ENCODE peak calls at places on chromosomes 11 and 22, in seven cellular contexts. One of them, this sample, is unnamed.

GRCh38 chr11:73469401-73469800 is 93.2 kb downstream of the RELT start:
- DNase-seq in SK-N-SH: peak
- DNase-seq in H1: no peak
- DNase-seq in GM12878: no peak
- DNase-seq in K562: no peak
- DNase-seq in HepG2: no peak
- DNase-seq in HCT116: no peak
- DNase-seq in this sample: peak

GRCh38 chr11:124977006-124977405 is 23.0 kb downstream of the CCDC15 start:
- DNase-seq in H1: no peak
- DNase-seq in GM12878: no peak
- DNase-seq in SK-N-SH: no peak
- DNase-seq in HepG2: no peak
- DNase-seq in K562: no peak
- DNase-seq in HCT116: no peak
- DNase-seq in this sample: no peak

GRCh38 chr11:46381836-46382643 is 571 bp downstream of the MDK start:
- DNase-seq in SK-N-SH: peak
- DNase-seq in HepG2: no peak
- DNase-seq in K562: peak
- DNase-seq in GM12878: no peak
- DNase-seq in HCT116: no peak
- DNase-seq in H1: peak
- DNase-seq in this sample: no peak

GRCh38 chr22:28116261-28116673 is 197.2 kb upstream of the PITPNB start:
- DNase-seq in K562: no peak
- DNase-seq in H1: no peak
- DNase-seq in HepG2: no peak
- DNase-seq in HCT116: no peak
- DNase-seq in GM12878: no peak
- DNase-seq in SK-N-SH: no peak
- DNase-seq in this sample: no peak

GRCh38 chr22:39980635-39981034 is 14.1 kb upstream of the FAM83F start:
- DNase-seq in K562: no peak
- DNase-seq in SK-N-SH: no peak
- DNase-seq in H1: no peak
- DNase-seq in HCT116: no peak
- DNase-seq in HepG2: no peak
- DNase-seq in GM12878: no peak
- DNase-seq in this sample: no peak

GRCh38 chr11:116887909-116888556 is 50.6 kb upstream of the APOA1 start:
- DNase-seq in HCT116: no peak
- DNase-seq in HepG2: no peak
- DNase-seq in K562: no peak
- DNase-seq in GM12878: no peak
- DNase-seq in H1: no peak
- DNase-seq in SK-N-SH: no peak
- DNase-seq in this sample: no peak

GRCh38 chr11:7307836-7308235 is 56.1 kb downstream of the SYT9 start:
- DNase-seq in H1: no peak
- DNase-seq in HCT116: no peak
- DNase-seq in K562: no peak
- DNase-seq in SK-N-SH: no peak
- DNase-seq in HepG2: no peak
- DNase-seq in GM12878: peak
- DNase-seq in this sample: no peak

GRCh38 chr11:2498750-2499149 is 53.9 kb downstream of the KCNQ1 start:
- DNase-seq in GM12878: no peak
- DNase-seq in HepG2: no peak
- DNase-seq in SK-N-SH: no peak
- DNase-seq in K562: no peak
- DNase-seq in H1: no peak
- DNase-seq in HCT116: no peak
- DNase-seq in this sample: no peak

GRCh38 chr11:63532150-63532549 is 4.5 kb upstream of the PLAAT4 start:
- DNase-seq in HCT116: no peak
- DNase-seq in H1: no peak
- DNase-seq in SK-N-SH: no peak
- DNase-seq in GM12878: no peak
- DNase-seq in HepG2: no peak
- DNase-seq in K562: no peak
- DNase-seq in this sample: no peak

GRCh38 chr11:84894666-84895065 is 732.5 kb downstream of the DLG2 start:
- DNase-seq in HCT116: no peak
- DNase-seq in H1: no peak
- DNase-seq in HepG2: no peak
- DNase-seq in K562: no peak
- DNase-seq in GM12878: no peak
- DNase-seq in SK-N-SH: no peak
- DNase-seq in this sample: no peak

DNA sequence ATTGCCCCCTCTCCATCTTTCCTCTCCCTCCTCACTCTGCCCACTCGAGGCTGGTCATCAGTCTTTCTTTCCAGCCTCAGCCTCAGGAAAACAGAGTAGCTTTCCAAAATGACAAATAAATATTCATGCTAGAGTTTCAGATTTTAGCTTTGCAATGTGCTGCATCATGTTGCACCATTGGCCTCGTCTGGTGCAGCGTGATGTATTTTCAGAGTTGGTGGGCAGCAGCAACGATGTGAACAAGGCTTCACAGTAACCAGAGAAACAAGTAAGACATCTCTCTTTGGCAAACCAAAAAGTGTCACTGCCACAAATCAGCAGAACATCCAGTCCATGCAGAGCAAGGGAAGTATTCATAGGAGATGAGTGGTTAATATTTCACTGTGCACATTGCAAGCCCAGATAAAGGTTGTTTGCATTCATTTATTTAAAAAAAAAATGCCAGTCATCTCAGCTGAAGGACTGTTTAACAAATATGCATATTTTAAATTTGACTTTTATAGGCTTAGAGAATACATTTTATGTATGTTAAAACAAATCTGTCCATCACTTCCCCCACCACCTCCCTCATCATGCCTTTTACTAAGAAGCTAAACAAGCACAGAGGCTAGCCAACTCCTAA is 136.6 kb upstream of the FAT3 start:
- DNase-seq in SK-N-SH: no peak
- DNase-seq in H1: no peak
- DNase-seq in HCT116: no peak
- DNase-seq in GM12878: no peak
- DNase-seq in K562: no peak
- DNase-seq in HepG2: no peak
- DNase-seq in this sample: no peak
- TF ChIP-seq JUND in SK-N-SH: no peak
- TF ChIP-seq JUND in H1: no peak
- TF ChIP-seq JUND in HCT116: no peak
- TF ChIP-seq JUND in GM12878: no peak
- TF ChIP-seq JUND in K562: no peak
- TF ChIP-seq JUND in HepG2: no peak
- TF ChIP-seq JUND in this sample: no peak

DNA sequence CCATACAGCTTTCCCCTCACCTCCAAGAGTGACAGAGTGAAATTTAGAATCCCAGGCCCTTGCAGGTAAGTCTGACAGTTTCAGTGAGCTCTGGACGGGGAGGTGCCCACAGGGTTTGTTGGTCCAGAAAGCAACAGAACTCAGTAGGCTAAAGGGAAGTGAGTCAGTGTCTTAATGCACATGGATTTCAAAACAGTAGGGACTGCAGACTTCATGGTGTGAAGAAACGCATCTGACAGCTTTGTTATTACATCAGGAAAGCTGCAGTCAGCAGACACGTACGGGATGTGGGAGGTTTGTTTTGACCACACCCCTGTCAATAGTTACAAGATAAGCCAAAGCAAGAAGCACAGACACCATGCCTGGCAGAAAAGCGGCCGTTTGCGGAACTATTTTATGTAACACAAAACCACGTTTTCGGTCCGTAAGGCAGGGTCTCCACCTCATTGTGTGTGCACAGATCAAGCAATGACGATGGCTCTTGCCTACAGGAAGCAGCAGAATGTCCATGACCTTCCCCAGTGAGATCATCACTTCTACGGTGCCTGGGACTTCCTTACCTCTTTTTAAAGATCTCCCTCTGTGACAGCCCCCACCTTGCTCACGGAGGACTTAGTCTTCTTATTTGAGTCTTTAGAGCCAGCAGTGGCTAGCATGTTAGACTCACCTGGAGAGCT is 58.1 kb upstream of the FTH1 start:
- DNase-seq in GM12878: peak
- DNase-seq in SK-N-SH: no peak
- DNase-seq in H1: no peak
- DNase-seq in K562: peak
- DNase-seq in HCT116: peak
- DNase-seq in HepG2: peak
- DNase-seq in this sample: no peak
- TF ChIP-seq JUND in GM12878: no peak
- TF ChIP-seq JUND in SK-N-SH: no peak
- TF ChIP-seq JUND in H1: no peak
- TF ChIP-seq JUND in K562: peak
- TF ChIP-seq JUND in HCT116: peak
- TF ChIP-seq JUND in HepG2: peak
- TF ChIP-seq JUND in this sample: no peak

GRCh38 chr22:25840883-25841282 is 98.9 kb downstream of the MYO18B start:
- DNase-seq in SK-N-SH: no peak
- DNase-seq in HCT116: no peak
- DNase-seq in K562: no peak
- DNase-seq in HepG2: no peak
- DNase-seq in H1: peak
- DNase-seq in GM12878: no peak
- DNase-seq in this sample: no peak
- TF ChIP-seq JUND in SK-N-SH: no peak
- TF ChIP-seq JUND in HCT116: no peak
- TF ChIP-seq JUND in K562: no peak
- TF ChIP-seq JUND in HepG2: no peak
- TF ChIP-seq JUND in H1: no peak
- TF ChIP-seq JUND in GM12878: no peak
- TF ChIP-seq JUND in this sample: no peak

GRCh38 chr11:96110302-96110701 is 186.4 kb upstream of the MTMR2 start:
- DNase-seq in GM12878: no peak
- DNase-seq in H1: no peak
- DNase-seq in HepG2: no peak
- DNase-seq in HCT116: no peak
- DNase-seq in K562: no peak
- DNase-seq in SK-N-SH: no peak
- DNase-seq in this sample: no peak

GRCh38 chr11:96111308-96111707 is 187.4 kb upstream of the MTMR2 start:
- DNase-seq in HepG2: no peak
- DNase-seq in HCT116: no peak
- DNase-seq in GM12878: no peak
- DNase-seq in H1: no peak
- DNase-seq in K562: no peak
- DNase-seq in SK-N-SH: no peak
- DNase-seq in this sample: no peak

GRCh38 chr11:96113100-96113710 is 189.3 kb upstream of the MTMR2 start:
- DNase-seq in H1: no peak
- DNase-seq in HCT116: no peak
- DNase-seq in GM12878: no peak
- DNase-seq in HepG2: no peak
- DNase-seq in SK-N-SH: no peak
- DNase-seq in K562: no peak
- DNase-seq in this sample: no peak

GRCh38 chr11:96114178-96115070 is 190.5 kb upstream of the MTMR2 start:
- DNase-seq in H1: no peak
- DNase-seq in HepG2: peak
- DNase-seq in K562: no peak
- DNase-seq in HCT116: no peak
- DNase-seq in SK-N-SH: no peak
- DNase-seq in GM12878: no peak
- DNase-seq in this sample: no peak

DNA sequence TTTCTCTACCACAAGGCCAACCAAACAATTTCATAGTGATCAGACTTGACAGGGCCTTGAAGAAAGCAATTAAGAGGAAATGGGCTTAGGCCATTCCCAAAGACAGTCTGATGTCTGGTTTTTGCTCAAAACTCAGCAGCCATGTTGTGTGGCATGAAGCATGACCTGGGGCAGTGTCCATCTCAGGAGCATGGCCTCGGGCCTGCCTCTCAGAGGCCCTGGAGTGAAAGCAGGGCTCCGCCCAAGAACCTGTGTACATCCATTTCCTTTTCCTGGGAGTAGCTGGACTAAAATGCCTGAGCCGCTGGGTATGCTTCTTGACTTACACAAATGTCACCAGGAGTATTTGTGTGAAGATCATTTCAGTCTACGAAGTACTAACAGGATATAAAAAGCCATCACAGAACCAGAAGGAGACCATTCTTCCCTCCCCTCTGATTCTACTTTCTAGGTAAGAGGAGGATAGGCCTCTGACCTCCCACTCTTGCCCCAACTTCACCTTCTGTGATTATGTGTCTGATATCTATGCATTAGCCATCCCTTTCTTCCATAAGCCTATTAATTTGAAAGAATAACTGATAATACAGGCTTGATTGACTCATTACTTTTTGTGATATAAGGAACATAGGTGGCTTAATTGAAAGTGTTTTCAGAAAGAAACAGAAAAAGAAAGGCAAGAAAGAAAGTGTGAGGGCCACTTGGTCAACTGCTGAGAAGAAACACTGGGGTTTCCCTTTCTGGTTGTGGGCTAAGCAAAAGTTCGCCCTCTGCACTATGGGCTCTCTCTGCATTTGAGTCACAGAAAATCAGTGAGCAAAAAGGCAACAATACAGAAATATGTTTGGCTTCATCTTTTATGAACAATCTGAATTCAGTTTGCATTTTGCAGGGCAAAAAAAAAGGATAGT is 188.5 kb upstream of the MTMR2 start:
- DNase-seq in GM12878: peak
- DNase-seq in K562: no peak
- DNase-seq in HepG2: no peak
- DNase-seq in H1: no peak
- DNase-seq in SK-N-SH: no peak
- DNase-seq in HCT116: no peak
- DNase-seq in this sample: no peak
- TF ChIP-seq JUND in GM12878: peak
- TF ChIP-seq JUND in K562: no peak
- TF ChIP-seq JUND in HepG2: no peak
- TF ChIP-seq JUND in H1: no peak
- TF ChIP-seq JUND in SK-N-SH: no peak
- TF ChIP-seq JUND in HCT116: no peak
- TF ChIP-seq JUND in this sample: no peak